ENCODE peak calls at places on chromosomes 16 and 17, in nine cellular contexts. N is fibroblast of lung, T is mammary epithelial cell, F is A673, W is H1, V is hepatocyte, H is HCT116, L is PC-3, B is PC-9. Z is an unnamed sample.

GRCh38 chr17:79003661-79004411 is 5.7 kb downstream of the CANT1 start:
- DNase-seq in B (no peak), T (no peak), V (no peak), H (no peak), W (no peak), L (no peak), F (no peak), N (no peak), Z (peak)

GRCh38 chr17:4968166-4968915 is 724 bp upstream of the SPAG7 start:
- DNase-seq in L (no peak), B (peak), W (no peak), N (no peak), H (no peak), F (no peak), T (no peak), V (peak), Z (peak)

GRCh38 chr17:78929908-78930775 is 5.0 kb upstream of the TIMP2 start:
- DNase-seq in B (peak), W (no peak), F (no peak), L (peak), V (no peak), T (no peak), N (no peak), H (no peak), Z (no peak)

GRCh38 chr17:8695241-8695640 is 49.4 kb downstream of the CCDC42 start:
- DNase-seq in B (no peak), L (no peak), V (no peak), N (no peak), H (no peak), W (no peak), T (no peak), F (no peak), Z (no peak)

GRCh38 chr17:79950306-79950705 is 85.4 kb downstream of the TBC1D16 start:
- DNase-seq in V (peak), L (no peak), H (no peak), W (no peak), N (no peak), B (no peak), T (no peak), F (no peak), Z (peak)

GRCh38 chr16:21987498-21987897 is 13.4 kb downstream of the PDZD9 start:
- DNase-seq in N (no peak), F (no peak), T (no peak), B (no peak), L (peak), H (no peak), V (no peak), W (no peak), Z (no peak)

GRCh38 chr16:56450275-56450889 is 750 bp downstream of the NUDT21 start:
- DNase-seq in T (peak), V (peak), B (no peak), H (no peak), F (no peak), W (no peak), N (peak), L (no peak), Z (peak)

GRCh38 chr16:49112754-49113153 is 168.9 kb downstream of the CBLN1 start:
- DNase-seq in V (peak), B (no peak), N (no peak), W (no peak), F (no peak), T (no peak), L (no peak), H (no peak), Z (no peak)

GRCh38 chr16:24309222-24309905 is 53.2 kb downstream of the CACNG3 start:
- DNase-seq in H (peak), B (peak), T (peak), W (no peak), V (peak), L (peak), N (peak), F (peak), Z (no peak)

GRCh38 chr17:45332989-45333701 is 16.3 kb upstream of the MAP3K14 start:
- DNase-seq in F (no peak), B (no peak), H (no peak), V (no peak), N (no peak), T (no peak), L (peak), W (no peak), Z (no peak)

GRCh38 chr16:471353-472198 is 46.1 kb downstream of the RAB11FIP3 start:
- DNase-seq in N (peak), F (peak), L (no peak), H (no peak), V (no peak), W (peak), T (peak), B (no peak), Z (peak)

GRCh38 chr17:31061678-31062077 is 33.1 kb upstream of the NF1 start:
- DNase-seq in B (no peak), H (no peak), L (no peak), N (no peak), T (no peak), F (no peak), W (no peak), V (no peak), Z (peak)

GRCh38 chr16:73214825-73215481 is 167.0 kb upstream of the ZFHX3 start:
- DNase-seq in V (no peak), N (peak), B (no peak), H (no peak), F (peak), W (no peak), T (no peak), L (no peak), Z (no peak)

GRCh38 chr16:57577691-57578224 is 35.3 kb downstream of the ADGRG5 start:
- DNase-seq in B (no peak), W (no peak), V (no peak), L (no peak), T (no peak), F (no peak), H (no peak), N (no peak), Z (no peak)

GRCh38 chr17:44840274-44840673 is 7.4 kb upstream of the HIGD1B start:
- DNase-seq in T (no peak), W (no peak), F (no peak), N (no peak), V (no peak), L (no peak), H (no peak), B (no peak), Z (no peak)

GRCh38 chr16:81817789-81818304 is 38.8 kb downstream of the PLCG2 start:
- DNase-seq in B (no peak), V (no peak), F (no peak), T (no peak), N (no peak), L (no peak), W (no peak), H (no peak), Z (no peak)

GRCh38 chr16:10145636-10146035 is 36.6 kb downstream of the GRIN2A start:
- DNase-seq in W (no peak), F (no peak), T (no peak), V (no peak), B (no peak), H (no peak), L (no peak), N (no peak), Z (no peak)

DNA sequence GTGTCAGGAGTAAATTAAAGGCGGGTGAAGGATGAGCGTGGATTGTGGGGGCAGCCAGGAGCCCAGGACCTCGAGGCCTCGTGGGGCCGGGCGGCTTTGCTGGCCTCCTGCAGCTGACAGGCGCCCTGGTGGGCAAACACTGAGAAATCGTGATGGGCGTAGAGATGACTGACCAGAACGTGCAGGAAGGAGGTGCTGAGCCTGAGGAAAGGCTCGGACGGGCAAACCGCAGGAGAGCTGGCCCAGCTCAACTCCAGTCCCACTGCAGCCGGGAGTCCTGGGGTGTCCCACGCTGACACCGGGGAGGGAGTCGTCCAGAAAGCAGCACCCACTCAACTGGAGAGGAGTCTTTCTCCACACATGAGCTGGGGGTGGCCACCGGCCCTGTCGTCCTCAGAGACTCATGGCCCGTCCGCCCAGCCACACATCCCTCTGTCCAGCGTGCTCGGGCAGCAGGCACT is 36.9 kb downstream of the METRNL start:
- DNase-seq in H (no peak), V (no peak), N (no peak), T (no peak), B (no peak), F (no peak), W (no peak), L (no peak), Z (no peak)
- TF ChIP-seq EZH2 in H (no peak), V (no peak), N (no peak), T (no peak), B (no peak), F (no peak), W (no peak), L (no peak), Z (no peak)

DNA sequence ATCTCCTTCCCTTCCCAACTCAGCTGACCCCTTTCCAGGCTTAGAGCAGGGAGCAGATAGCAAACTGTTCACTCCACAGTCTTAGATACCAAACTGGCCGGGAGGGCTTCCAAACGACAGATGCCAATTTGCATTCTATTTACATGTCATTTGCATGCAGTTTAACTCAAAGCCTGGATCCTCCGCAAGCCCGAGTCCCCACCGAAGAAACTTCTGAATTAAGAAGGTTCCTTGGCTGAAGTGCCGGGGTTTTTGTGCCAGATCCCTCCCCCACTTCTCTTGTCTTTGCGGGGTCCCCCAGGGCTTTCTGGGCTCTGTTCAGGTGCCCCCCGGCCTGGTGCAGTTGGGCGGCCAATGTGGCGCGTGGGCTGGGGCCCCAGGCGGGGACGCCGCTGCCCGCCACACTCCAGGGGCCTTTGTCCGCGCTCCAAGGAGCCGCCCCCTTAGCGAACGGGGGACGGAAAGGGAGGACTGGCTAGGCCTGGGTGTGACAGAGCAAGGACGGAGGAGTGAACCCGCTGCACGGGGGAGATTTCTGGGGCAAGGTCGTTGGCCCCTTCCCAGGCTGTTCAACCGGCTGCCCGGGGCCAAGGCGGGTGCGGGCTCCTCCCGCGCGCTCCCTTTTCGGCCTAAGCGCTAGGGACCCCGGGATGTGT is 1.2 kb downstream of the GPRC5B start:
- DNase-seq in T (no peak), W (no peak), B (no peak), N (peak), V (peak), H (no peak), L (no peak), F (peak), Z (peak)
- TF ChIP-seq EZH2 in T (peak), W (no peak), B (no peak), N (peak), V (no peak), H (no peak), L (no peak), F (no peak), Z (no peak)

DNA sequence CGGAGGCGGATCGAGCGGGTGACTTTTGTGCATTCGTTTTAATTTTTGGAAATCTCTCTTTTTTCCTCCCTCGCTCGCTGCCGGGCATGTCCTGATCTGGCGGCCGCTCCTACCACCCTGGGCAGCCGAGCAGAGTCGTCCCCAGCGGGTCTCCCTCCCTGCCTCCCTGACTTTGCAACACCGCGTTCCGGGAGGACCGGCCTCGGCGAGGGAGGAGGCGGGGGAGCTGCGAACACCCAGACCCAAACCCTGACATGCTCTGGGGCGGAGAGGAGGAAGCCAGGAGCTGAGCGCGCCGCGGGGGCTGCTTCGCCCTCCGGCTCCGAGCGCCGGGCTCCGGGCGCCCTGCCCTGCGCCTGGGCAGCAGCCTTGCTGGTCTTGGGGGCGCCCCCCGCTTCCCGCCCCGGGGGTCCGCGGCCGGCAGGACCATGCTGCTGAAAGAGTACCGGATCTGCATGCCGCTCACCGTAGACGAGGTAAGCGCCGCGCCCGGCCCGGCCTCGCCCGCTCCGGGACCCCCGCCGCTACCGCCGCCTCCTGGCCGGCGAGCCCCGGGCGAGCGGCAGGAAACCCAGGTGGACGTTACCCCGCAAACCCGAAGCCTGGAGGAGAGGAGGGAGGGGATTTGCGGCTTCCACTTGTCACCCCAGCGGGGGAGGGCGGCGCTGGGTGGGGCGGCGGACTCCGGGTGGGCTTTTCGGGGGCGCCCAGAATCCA is 804 bp downstream of the PITPNC1 start:
- DNase-seq in L (peak), H (no peak), F (peak), W (no peak), V (peak), N (peak), B (peak), T (peak), Z (peak)
- TF ChIP-seq EZH2 in L (no peak), H (no peak), F (no peak), W (no peak), V (no peak), N (no peak), B (no peak), T (no peak), Z (no peak)

DNA sequence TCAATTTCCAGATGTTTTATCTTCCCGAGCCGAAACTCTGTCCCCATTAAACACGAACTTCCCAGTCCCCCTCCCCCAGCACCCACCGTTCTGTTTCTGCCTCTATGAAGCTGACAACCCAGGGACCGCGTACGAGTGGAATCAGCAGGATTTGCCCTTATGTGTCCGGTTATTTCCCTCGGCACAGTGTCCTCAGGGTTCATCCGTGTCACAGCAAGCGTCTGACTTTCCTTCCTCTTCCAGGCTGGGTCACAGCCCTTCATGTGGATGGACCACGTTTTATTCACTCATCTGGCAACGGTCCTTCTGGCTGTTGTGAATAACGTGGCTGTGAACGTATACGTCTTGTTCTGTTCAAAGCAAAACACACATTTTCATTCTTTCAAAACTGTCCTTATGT is 31.3 kb downstream of the METRNL start:
- DNase-seq in W (no peak), H (no peak), F (no peak), B (no peak), N (peak), L (no peak), T (no peak), V (no peak), Z (no peak)
- TF ChIP-seq EZH2 in W (no peak), H (no peak), F (no peak), B (no peak), N (no peak), L (no peak), T (no peak), V (no peak), Z (no peak)

GRCh38 chr17:77637807-77638182 is 320.7 kb upstream of the TNRC6C start:
- DNase-seq in V (no peak), L (no peak), N (no peak), T (no peak), F (no peak), H (no peak), B (no peak), W (no peak), Z (peak)
- TF ChIP-seq EZH2 in V (no peak), L (no peak), N (no peak), T (no peak), F (no peak), H (no peak), B (no peak), W (no peak), Z (no peak)

DNA sequence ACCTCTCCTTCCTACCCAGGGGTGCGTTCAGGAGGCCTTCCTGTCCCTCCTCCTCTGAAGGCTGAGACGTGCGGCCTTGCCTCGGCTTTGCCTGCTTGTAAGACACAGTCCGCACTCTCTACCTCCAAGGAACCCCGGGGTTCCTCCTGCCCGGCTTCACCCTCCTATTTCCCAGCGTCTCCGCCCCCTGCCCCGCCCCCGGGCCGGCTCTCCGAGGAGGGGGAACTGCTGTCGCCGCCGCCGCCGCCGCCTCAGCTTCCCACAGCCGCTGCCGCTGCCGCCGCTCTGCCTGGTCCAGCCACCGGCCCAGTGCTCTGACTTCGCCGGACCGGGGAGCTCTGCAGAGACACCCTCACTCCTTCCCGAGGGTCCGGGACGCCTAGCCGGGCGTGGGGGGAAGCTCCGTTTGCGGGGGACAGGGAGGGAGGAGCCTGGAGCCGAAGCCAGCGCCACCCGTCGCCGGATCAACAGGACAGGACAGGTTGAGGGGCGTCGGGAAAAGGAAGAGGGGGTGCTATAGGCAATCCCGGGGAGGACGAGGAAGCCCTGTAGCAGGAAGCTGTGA is 1.2 kb upstream of the FGF11 start:
- DNase-seq in N (no peak), V (peak), W (no peak), L (no peak), F (peak), B (peak), H (no peak), T (peak), Z (peak)
- TF ChIP-seq EZH2 in N (peak), V (no peak), W (no peak), L (no peak), F (no peak), B (no peak), H (no peak), T (no peak), Z (no peak)

DNA sequence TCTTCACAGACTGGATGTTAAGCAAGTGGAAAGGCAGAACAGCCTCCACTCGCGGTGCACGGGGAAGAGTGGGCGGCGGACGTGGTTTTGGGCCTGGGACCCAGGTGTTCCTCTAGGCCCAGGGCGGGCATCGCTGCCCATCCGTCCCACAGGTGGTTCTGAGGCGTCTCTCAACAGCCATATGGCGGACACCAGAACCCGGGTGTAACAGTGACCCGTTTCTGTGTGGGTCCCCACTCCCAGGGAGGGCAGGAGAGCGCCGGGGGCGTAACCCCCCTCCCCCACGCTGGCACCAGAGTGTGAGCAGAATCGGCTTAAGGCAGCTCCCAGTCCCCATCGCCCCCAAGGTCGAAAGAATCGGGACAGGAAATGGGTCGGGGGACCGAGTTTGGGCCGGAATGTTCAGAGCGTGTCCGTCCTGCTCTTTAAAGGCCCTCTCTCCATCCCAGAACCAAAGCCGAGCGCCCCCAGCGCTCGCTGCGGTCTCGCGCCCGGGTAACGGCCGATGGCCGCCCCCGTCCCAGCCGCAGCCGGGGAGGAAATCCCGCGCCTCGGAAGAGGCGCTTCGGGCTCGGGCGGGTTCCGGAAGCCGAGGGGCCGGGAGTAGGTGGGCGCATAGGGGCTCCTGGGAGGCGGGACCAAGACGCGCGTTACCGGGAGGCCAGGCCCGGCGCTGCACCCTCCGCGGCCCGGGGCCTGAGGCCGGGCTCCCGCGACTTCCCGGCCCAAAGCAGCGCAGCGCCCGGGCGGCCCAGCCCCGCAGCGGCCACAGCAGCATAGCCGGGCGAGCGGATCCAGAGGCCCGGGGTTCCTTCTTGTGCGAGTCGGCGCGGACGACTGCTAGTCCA is at the start of gene TK2:
- DNase-seq in N (peak), B (peak), L (peak), V (peak), F (peak), T (peak), W (no peak), H (no peak), Z (peak)
- TF ChIP-seq EZH2 in N (no peak), B (no peak), L (no peak), V (no peak), F (no peak), T (no peak), W (no peak), H (no peak), Z (no peak)

DNA sequence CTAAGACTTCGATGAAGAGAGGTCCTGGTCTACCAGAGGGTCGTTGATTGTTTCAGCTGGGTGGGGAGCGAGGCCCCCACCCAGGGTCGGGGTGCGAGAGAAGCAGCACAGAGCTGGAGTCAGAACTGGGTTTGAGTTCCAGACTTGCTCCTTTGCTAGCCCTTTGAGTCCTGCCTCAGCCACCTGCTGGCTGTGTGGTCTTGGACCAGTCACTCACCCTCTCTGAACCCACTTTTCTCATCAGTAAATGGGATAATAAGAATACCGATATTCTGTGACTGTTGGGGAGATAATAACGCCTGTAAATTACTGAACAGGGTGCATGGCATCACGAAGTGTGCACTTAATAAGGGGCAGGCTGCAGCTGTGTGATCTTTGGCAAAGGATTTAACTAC is 427 bp upstream of the MMP28 start:
- DNase-seq in T (no peak), L (no peak), N (no peak), F (no peak), V (no peak), H (no peak), W (no peak), B (no peak), Z (no peak)
- TF ChIP-seq EZH2 in T (no peak), L (no peak), N (peak), F (no peak), V (no peak), H (no peak), W (no peak), B (no peak), Z (no peak)

GRCh38 chr17:50562266-50563094 is 2.0 kb downstream of the CACNA1G start:
- DNase-seq in N (no peak), F (no peak), H (no peak), T (no peak), L (no peak), B (no peak), V (no peak), W (no peak), Z (peak)
- TF ChIP-seq EZH2 in N (peak), F (peak), H (no peak), T (peak), L (no peak), B (no peak), V (peak), W (peak), Z (peak)